ENCODE peak calls at places on chromosomes 1 and 21, in seven cellular contexts. G, J, Q, U, Z, P and A are unnamed samples.

GRCh38 chr1:51627672-51628071 is 10.8 kb downstream of the OSBPL9 start:
- DNase-seq in G (no peak), J (no peak), Q (no peak), U (no peak), Z (no peak), P (no peak), A (no peak)

GRCh38 chr1:85189120-85189519 is 11.7 kb downstream of the SYDE2 start:
- DNase-seq in G (no peak), J (no peak), Q (no peak), U (no peak), Z (no peak), P (no peak), A (no peak)

GRCh38 chr1:156705321-156705917 is at the start of gene CRABP2:
- DNase-seq in G (peak; percentile 37), J (peak; percentile 60), Q (peak; percentile 50), U (no peak), Z (no peak), P (no peak), A (peak; percentile 64)

GRCh38 chr21:16117851-16118592 is 388.2 kb downstream of the USP25 start:
- DNase-seq in G (no peak), J (no peak), Q (no peak), U (no peak), Z (no peak), P (no peak), A (no peak)

GRCh38 chr1:32892368-32893197 is 6.3 kb downstream of the HPCA start:
- DNase-seq in G (peak; percentile 12), J (peak; percentile 41), Q (peak; percentile 74), U (no peak), Z (peak; percentile 15), P (no peak), A (peak; percentile 68)

GRCh38 chr21:41877901-41878830 is 978 bp downstream of the PRDM15 start:
- DNase-seq in G (peak; percentile 14), J (no peak), Q (peak; percentile 41), U (no peak), Z (no peak), P (peak; percentile 54), A (peak; percentile 30)

GRCh38 chr1:197841828-197842573 is 60.4 kb upstream of the C1orf53 start:
- DNase-seq in G (no peak), J (no peak), Q (no peak), U (no peak), Z (no peak), P (no peak), A (no peak)

GRCh38 chr1:7893529-7894180 is 40.8 kb upstream of the UTS2 start:
- DNase-seq in G (no peak), J (peak; percentile 83), Q (no peak), U (no peak), Z (no peak), P (no peak), A (no peak)

GRCh38 chr1:109730666-109731065 is 10.2 kb downstream of the GSTM3 start:
- DNase-seq in G (no peak), J (no peak), Q (no peak), U (no peak), Z (no peak), P (no peak), A (no peak)

GRCh38 chr1:247111259-247111635 is 7.1 kb upstream of the ZNF669 start:
- DNase-seq in G (no peak), J (no peak), Q (no peak), U (no peak), Z (no peak), P (no peak), A (no peak)

GRCh38 chr1:202750761-202751160 is 40.5 kb upstream of the SYT2 start:
- DNase-seq in G (no peak), J (no peak), Q (no peak), U (no peak), Z (no peak), P (no peak), A (no peak)

GRCh38 chr1:31482478-31483011 is 69.5 kb downstream of the SERINC2 start:
- DNase-seq in G (no peak), J (no peak), Q (no peak), U (no peak), Z (no peak), P (no peak), A (no peak)

GRCh38 chr1:172845371-172845770 is 186.5 kb downstream of the FASLG start:
- DNase-seq in G (no peak), J (no peak), Q (no peak), U (no peak), Z (peak; percentile 36), P (no peak), A (no peak)

GRCh38 chr1:114668784-114669561 is 876 bp downstream of the DENND2C start:
- DNase-seq in G (no peak), J (no peak), Q (no peak), U (no peak), Z (no peak), P (no peak), A (no peak)

GRCh38 chr21:34809822-34810221 is 141.0 kb downstream of the CLIC6 start:
- DNase-seq in G (no peak), J (no peak), Q (no peak), U (no peak), Z (no peak), P (no peak), A (no peak)

GRCh38 chr1:115924730-115925129 is 51.6 kb upstream of the SLC22A15 start:
- DNase-seq in G (no peak), J (no peak), Q (no peak), U (no peak), Z (no peak), P (no peak), A (no peak)

GRCh38 chr1:28115267-28115666 is 26.9 kb upstream of the EYA3 start:
- DNase-seq in G (no peak), J (peak; percentile 53), Q (no peak), U (peak; percentile 25), Z (no peak), P (no peak), A (no peak)

GRCh38 chr1:197744979-197745378 is 30.3 kb downstream of the DENND1B start:
- DNase-seq in G (no peak), J (no peak), Q (no peak), U (no peak), Z (no peak), P (no peak), A (no peak)

GRCh38 chr1:233304489-233305102 is 9.1 kb upstream of the PCNX2 start:
- DNase-seq in G (no peak), J (no peak), Q (peak; percentile 68), U (no peak), Z (no peak), P (no peak), A (no peak)

GRCh38 chr1:170562644-170563338 is 30.8 kb downstream of the GORAB start:
- DNase-seq in G (no peak), J (peak; percentile 75), Q (no peak), U (peak; percentile 62), Z (no peak), P (no peak), A (no peak)

GRCh38 chr1:107051266-107051665 is 5.2 kb upstream of the PRMT6 start:
- DNase-seq in G (no peak), J (no peak), Q (no peak), U (no peak), Z (no peak), P (no peak), A (no peak)

GRCh38 chr21:39736716-39737115 is 8.3 kb upstream of the IGSF5 start:
- DNase-seq in G (no peak), J (no peak), Q (no peak), U (no peak), Z (no peak), P (no peak), A (no peak)

GRCh38 chr1:167617100-167617949 is 12.7 kb upstream of the RCSD1 start:
- DNase-seq in G (no peak), J (peak; percentile 58), Q (no peak), U (peak; percentile 37), Z (no peak), P (no peak), A (no peak)

GRCh38 chr1:203168991-203169390 is 6.6 kb downstream of the MYBPH start:
- DNase-seq in G (no peak), J (no peak), Q (no peak), U (no peak), Z (no peak), P (no peak), A (no peak)

GRCh38 chr1:234583755-234584430 is 26.1 kb downstream of the IRF2BP2 start:
- DNase-seq in G (no peak), J (peak; percentile 70), Q (no peak), U (no peak), Z (no peak), P (peak; percentile 60), A (no peak)

GRCh38 chr1:19254416-19254815 is 2.8 kb downstream of the MRTO4 start:
- DNase-seq in G (no peak), J (no peak), Q (no peak), U (no peak), Z (no peak), P (no peak), A (no peak)

GRCh38 chr1:10720635-10721034 is 75.8 kb downstream of the CASZ1 start:
- DNase-seq in G (no peak), J (no peak), Q (no peak), U (no peak), Z (no peak), P (no peak), A (no peak)

GRCh38 chr1:151399890-151400235 is 490 bp downstream of the PSMB4 start:
- DNase-seq in G (no peak), J (no peak), Q (peak; percentile 25), U (no peak), Z (no peak), P (no peak), A (no peak)

GRCh38 chr1:219419135-219419534 is 193.8 kb downstream of the ZC3H11B start:
- DNase-seq in G (no peak), J (no peak), Q (no peak), U (no peak), Z (no peak), P (no peak), A (no peak)

GRCh38 chr1:185646202-185646683 is 87.9 kb upstream of the HMCN1 start:
- DNase-seq in G (no peak), J (no peak), Q (peak; percentile 69), U (peak; percentile 41), Z (no peak), P (peak; percentile 57), A (peak; percentile 78)

GRCh38 chr1:10399487-10399917 is 638 bp downstream of the PGD start:
- DNase-seq in G (no peak), J (peak; percentile 61), Q (peak; percentile 81), U (peak; percentile 58), Z (no peak), P (no peak), A (no peak)

GRCh38 chr1:93749894-93750301 is 68.3 kb upstream of the BCAR3 start:
- DNase-seq in G (no peak), J (no peak), Q (no peak), U (no peak), Z (no peak), P (peak; percentile 36), A (peak; percentile 18)

GRCh38 chr1:168365719-168366474 is 85.2 kb downstream of the TBX19 start:
- DNase-seq in G (no peak), J (no peak), Q (no peak), U (no peak), Z (no peak), P (no peak), A (no peak)